ENCODE peak calls at places on chromosomes 2 and 18, in nine cellular contexts. X, O, E, A, D, F, I, J and B are unnamed samples.

GRCh38 chr2:188751786-188752185 is 222.4 kb upstream of the COL3A1 start:
- DNase-seq in X (no peak), O (no peak), E (no peak), A (no peak), D (no peak), F (no peak), I (no peak), J (no peak), B (no peak)

GRCh38 chr18:9824862-9825479 is 60.8 kb upstream of the TXNDC2 start:
- DNase-seq in X (no peak), O (no peak), E (no peak), A (no peak), D (no peak), F (no peak), I (no peak), J (no peak), B (no peak)

GRCh38 chr2:105257981-105258380 is 16.4 kb downstream of the GPR45 start:
- DNase-seq in X (no peak), O (no peak), E (no peak), A (no peak), D (no peak), F (no peak), I (no peak), J (no peak), B (no peak)

GRCh38 chr18:46452820-46453219 is 204.2 kb downstream of the LOXHD1 start:
- DNase-seq in X (no peak), O (no peak), E (no peak), A (no peak), D (no peak), F (no peak), I (no peak), J (no peak), B (no peak)

GRCh38 chr2:28507806-28508764 is 12.2 kb downstream of the PLB1 start:
- DNase-seq in X (no peak), O (no peak), E (no peak), A (no peak), D (peak), F (peak), I (no peak), J (peak), B (no peak)

GRCh38 chr2:17759805-17760204 is 5.9 kb downstream of the GEN1 start:
- DNase-seq in X (no peak), O (no peak), E (no peak), A (no peak), D (no peak), F (no peak), I (no peak), J (no peak), B (no peak)

GRCh38 chr2:112691761-112692370 is 29.0 kb upstream of the NT5DC4 start:
- DNase-seq in X (no peak), O (no peak), E (no peak), A (no peak), D (no peak), F (no peak), I (no peak), J (no peak), B (no peak)

GRCh38 chr18:44938396-44939036 is 257.8 kb downstream of the SETBP1 start:
- DNase-seq in X (no peak), O (no peak), E (no peak), A (no peak), D (no peak), F (no peak), I (no peak), J (no peak), B (no peak)

GRCh38 chr18:50398947-50399346 is 24.1 kb downstream of the SKA1 start:
- DNase-seq in X (no peak), O (no peak), E (no peak), A (no peak), D (no peak), F (no peak), I (no peak), J (no peak), B (no peak)

GRCh38 chr2:48588745-48589144 is 28.9 kb upstream of the GTF2A1L start:
- DNase-seq in X (no peak), O (no peak), E (no peak), A (no peak), D (no peak), F (no peak), I (no peak), J (no peak), B (no peak)

GRCh38 chr2:158967114-158967730 is 1.2 kb upstream of the TANC1 start:
- DNase-seq in X (no peak), O (no peak), E (no peak), A (no peak), D (no peak), F (no peak), I (peak), J (no peak), B (no peak)

GRCh38 chr2:217477583-217477982 is 525.2 kb downstream of the TNS1 start:
- DNase-seq in X (peak), O (no peak), E (no peak), A (no peak), D (no peak), F (no peak), I (no peak), J (no peak), B (no peak)

GRCh38 chr2:19754907-19755306 is 146.9 kb downstream of the TTC32 start:
- DNase-seq in X (no peak), O (no peak), E (no peak), A (no peak), D (no peak), F (no peak), I (no peak), J (no peak), B (no peak)

GRCh38 chr2:129619471-129619870 is 360.0 kb upstream of the RAB6C start:
- DNase-seq in X (peak), O (no peak), E (no peak), A (no peak), D (no peak), F (no peak), I (no peak), J (peak), B (no peak)

GRCh38 chr2:69554981-69555380 is 88.6 kb downstream of the AAK1 start:
- DNase-seq in X (no peak), O (no peak), E (no peak), A (no peak), D (no peak), F (no peak), I (no peak), J (no peak), B (no peak)

GRCh38 chr18:10892801-10893595 is 256.4 kb downstream of the PIEZO2 start:
- DNase-seq in X (no peak), O (peak), E (no peak), A (no peak), D (no peak), F (no peak), I (no peak), J (no peak), B (no peak)

GRCh38 chr2:216775043-216775453 is 79.7 kb upstream of the IGFBP5 start:
- DNase-seq in X (no peak), O (peak), E (no peak), A (no peak), D (no peak), F (no peak), I (peak), J (no peak), B (peak)

GRCh38 chr2:240905176-240905781 is 857 bp upstream of the CROCC2 start:
- DNase-seq in X (no peak), O (no peak), E (no peak), A (no peak), D (no peak), F (no peak), I (no peak), J (no peak), B (no peak)

GRCh38 chr2:196783431-196784094 is 15.9 kb downstream of the GTF3C3 start:
- DNase-seq in X (no peak), O (no peak), E (no peak), A (no peak), D (no peak), F (no peak), I (no peak), J (no peak), B (no peak)

GRCh38 chr2:240450532-240451107 is 15.2 kb downstream of the GPC1 start:
- DNase-seq in X (no peak), O (no peak), E (no peak), A (no peak), D (no peak), F (no peak), I (no peak), J (no peak), B (no peak)

GRCh38 chr2:177467646-177468045 is 75.1 kb downstream of the AGPS start:
- DNase-seq in X (no peak), O (no peak), E (no peak), A (no peak), D (no peak), F (no peak), I (no peak), J (no peak), B (no peak)

GRCh38 chr2:69165079-69165478 is 152.1 kb downstream of the ANTXR1 start:
- DNase-seq in X (no peak), O (no peak), E (no peak), A (no peak), D (no peak), F (no peak), I (no peak), J (no peak), B (no peak)

GRCh38 chr2:134142341-134142738 is 111.5 kb upstream of the MGAT5 start:
- DNase-seq in X (no peak), O (no peak), E (no peak), A (no peak), D (no peak), F (no peak), I (no peak), J (no peak), B (no peak)

GRCh38 chr2:227153766-227154486 is 10.1 kb downstream of the COL4A4 start:
- DNase-seq in X (no peak), O (no peak), E (no peak), A (no peak), D (no peak), F (no peak), I (peak), J (peak), B (no peak)